ENCODE peak calls at places on chromosomes 4 and X, in seven cellular contexts. One of them, this sample, is unnamed.

GRCh38 chr4:174217273-174218126 is 66.0 kb downstream of the FBXO8 start:
- DNase-seq in activated gamma-delta T cell treated with anti-CD3 and anti-CD28 coated beads, Interleukin-2, amount 50 U/mL, for 16 hours: no peak
- DNase-seq in renal cortical epithelial cell: no peak
- DNase-seq in occipital lobe: no peak
- DNase-seq in OCI-LY7: no peak
- DNase-seq in SW480: no peak
- DNase-seq in left colon: no peak
- DNase-seq in this sample: peak

GRCh38 chr4:182478475-182478874 is 235.3 kb downstream of the TENM3 start:
- DNase-seq in activated gamma-delta T cell treated with anti-CD3 and anti-CD28 coated beads, Interleukin-2, amount 50 U/mL, for 16 hours: no peak
- DNase-seq in OCI-LY7: peak
- DNase-seq in occipital lobe: no peak
- DNase-seq in left colon: no peak
- DNase-seq in SW480: peak
- DNase-seq in renal cortical epithelial cell: peak
- DNase-seq in this sample: no peak

GRCh38 chrX:151680805-151681204 is 14.5 kb upstream of the PRRG3 start:
- DNase-seq in OCI-LY7: peak
- DNase-seq in SW480: peak
- DNase-seq in activated gamma-delta T cell treated with anti-CD3 and anti-CD28 coated beads, Interleukin-2, amount 50 U/mL, for 16 hours: peak
- DNase-seq in left colon: no peak
- DNase-seq in renal cortical epithelial cell: peak
- DNase-seq in occipital lobe: no peak
- DNase-seq in this sample: no peak

GRCh38 chr4:187077749-187078148 is 354.1 kb upstream of the FAT1 start:
- DNase-seq in OCI-LY7: no peak
- DNase-seq in activated gamma-delta T cell treated with anti-CD3 and anti-CD28 coated beads, Interleukin-2, amount 50 U/mL, for 16 hours: no peak
- DNase-seq in renal cortical epithelial cell: no peak
- DNase-seq in occipital lobe: no peak
- DNase-seq in SW480: no peak
- DNase-seq in left colon: no peak
- DNase-seq in this sample: no peak

GRCh38 chr4:127479031-127479622 is 153.6 kb upstream of the INTU start:
- DNase-seq in activated gamma-delta T cell treated with anti-CD3 and anti-CD28 coated beads, Interleukin-2, amount 50 U/mL, for 16 hours: no peak
- DNase-seq in OCI-LY7: peak
- DNase-seq in occipital lobe: no peak
- DNase-seq in renal cortical epithelial cell: peak
- DNase-seq in SW480: no peak
- DNase-seq in left colon: no peak
- DNase-seq in this sample: no peak

GRCh38 chr4:76779740-76780459 is 118.0 kb downstream of the SOWAHB start:
- DNase-seq in renal cortical epithelial cell: peak
- DNase-seq in OCI-LY7: no peak
- DNase-seq in SW480: no peak
- DNase-seq in left colon: no peak
- DNase-seq in activated gamma-delta T cell treated with anti-CD3 and anti-CD28 coated beads, Interleukin-2, amount 50 U/mL, for 16 hours: no peak
- DNase-seq in occipital lobe: no peak
- DNase-seq in this sample: no peak

GRCh38 chr4:147461161-147461560 is 19.7 kb upstream of the EDNRA start:
- DNase-seq in SW480: no peak
- DNase-seq in occipital lobe: no peak
- DNase-seq in OCI-LY7: no peak
- DNase-seq in activated gamma-delta T cell treated with anti-CD3 and anti-CD28 coated beads, Interleukin-2, amount 50 U/mL, for 16 hours: no peak
- DNase-seq in left colon: no peak
- DNase-seq in renal cortical epithelial cell: no peak
- DNase-seq in this sample: no peak

GRCh38 chr4:40323866-40324265 is 11.3 kb upstream of the CHRNA9 start:
- DNase-seq in left colon: no peak
- DNase-seq in SW480: no peak
- DNase-seq in occipital lobe: no peak
- DNase-seq in OCI-LY7: no peak
- DNase-seq in activated gamma-delta T cell treated with anti-CD3 and anti-CD28 coated beads, Interleukin-2, amount 50 U/mL, for 16 hours: no peak
- DNase-seq in renal cortical epithelial cell: no peak
- DNase-seq in this sample: no peak

GRCh38 chr4:164446516-164446915 is 307.4 kb upstream of the SMIM31 start:
- DNase-seq in SW480: no peak
- DNase-seq in activated gamma-delta T cell treated with anti-CD3 and anti-CD28 coated beads, Interleukin-2, amount 50 U/mL, for 16 hours: no peak
- DNase-seq in OCI-LY7: no peak
- DNase-seq in occipital lobe: no peak
- DNase-seq in renal cortical epithelial cell: peak
- DNase-seq in left colon: no peak
- DNase-seq in this sample: no peak

GRCh38 chr4:1563768-1564485 is 120.2 kb downstream of the FAM53A start:
- DNase-seq in SW480: no peak
- DNase-seq in occipital lobe: no peak
- DNase-seq in left colon: no peak
- DNase-seq in renal cortical epithelial cell: no peak
- DNase-seq in OCI-LY7: no peak
- DNase-seq in activated gamma-delta T cell treated with anti-CD3 and anti-CD28 coated beads, Interleukin-2, amount 50 U/mL, for 16 hours: no peak
- DNase-seq in this sample: peak

GRCh38 chrX:12978205-12979010 is 3.5 kb downstream of the TMSB4X start:
- DNase-seq in occipital lobe: peak
- DNase-seq in renal cortical epithelial cell: peak
- DNase-seq in activated gamma-delta T cell treated with anti-CD3 and anti-CD28 coated beads, Interleukin-2, amount 50 U/mL, for 16 hours: peak
- DNase-seq in SW480: peak
- DNase-seq in left colon: peak
- DNase-seq in OCI-LY7: peak
- DNase-seq in this sample: peak

GRCh38 chrX:150664290-150664689 is 28.9 kb upstream of the MTMR1 start:
- DNase-seq in left colon: no peak
- DNase-seq in OCI-LY7: no peak
- DNase-seq in renal cortical epithelial cell: peak
- DNase-seq in SW480: no peak
- DNase-seq in occipital lobe: no peak
- DNase-seq in activated gamma-delta T cell treated with anti-CD3 and anti-CD28 coated beads, Interleukin-2, amount 50 U/mL, for 16 hours: no peak
- DNase-seq in this sample: peak

GRCh38 chr4:4694296-4694772 is 152.5 kb upstream of the STX18 start:
- DNase-seq in renal cortical epithelial cell: peak
- DNase-seq in SW480: peak
- DNase-seq in OCI-LY7: no peak
- DNase-seq in left colon: no peak
- DNase-seq in occipital lobe: no peak
- DNase-seq in activated gamma-delta T cell treated with anti-CD3 and anti-CD28 coated beads, Interleukin-2, amount 50 U/mL, for 16 hours: no peak
- DNase-seq in this sample: peak

GRCh38 chr4:25650271-25650670 is 5.4 kb upstream of the SLC34A2 start:
- DNase-seq in OCI-LY7: no peak
- DNase-seq in activated gamma-delta T cell treated with anti-CD3 and anti-CD28 coated beads, Interleukin-2, amount 50 U/mL, for 16 hours: no peak
- DNase-seq in SW480: no peak
- DNase-seq in left colon: no peak
- DNase-seq in occipital lobe: no peak
- DNase-seq in renal cortical epithelial cell: no peak
- DNase-seq in this sample: peak

GRCh38 chr4:2923141-2923551 is 40.1 kb downstream of the NOP14 start:
- DNase-seq in occipital lobe: no peak
- DNase-seq in SW480: no peak
- DNase-seq in renal cortical epithelial cell: peak
- DNase-seq in OCI-LY7: no peak
- DNase-seq in activated gamma-delta T cell treated with anti-CD3 and anti-CD28 coated beads, Interleukin-2, amount 50 U/mL, for 16 hours: no peak
- DNase-seq in left colon: no peak
- DNase-seq in this sample: peak

GRCh38 chrX:137926090-137926489 is 360.2 kb downstream of the ZIC3 start:
- DNase-seq in activated gamma-delta T cell treated with anti-CD3 and anti-CD28 coated beads, Interleukin-2, amount 50 U/mL, for 16 hours: no peak
- DNase-seq in occipital lobe: no peak
- DNase-seq in SW480: peak
- DNase-seq in left colon: no peak
- DNase-seq in OCI-LY7: peak
- DNase-seq in renal cortical epithelial cell: no peak
- DNase-seq in this sample: no peak

GRCh38 chrX:150051096-150051495 is 112.8 kb upstream of the EOLA2 start:
- DNase-seq in renal cortical epithelial cell: peak
- DNase-seq in left colon: no peak
- DNase-seq in OCI-LY7: no peak
- DNase-seq in SW480: no peak
- DNase-seq in occipital lobe: no peak
- DNase-seq in activated gamma-delta T cell treated with anti-CD3 and anti-CD28 coated beads, Interleukin-2, amount 50 U/mL, for 16 hours: no peak
- DNase-seq in this sample: no peak

GRCh38 chr4:7005571-7005970 is 37.6 kb upstream of the TADA2B start:
- DNase-seq in left colon: no peak
- DNase-seq in occipital lobe: no peak
- DNase-seq in SW480: no peak
- DNase-seq in OCI-LY7: no peak
- DNase-seq in activated gamma-delta T cell treated with anti-CD3 and anti-CD28 coated beads, Interleukin-2, amount 50 U/mL, for 16 hours: no peak
- DNase-seq in renal cortical epithelial cell: no peak
- DNase-seq in this sample: peak

GRCh38 chrX:32530802-32531403 is 680.4 kb downstream of the DMD start:
- DNase-seq in SW480: peak
- DNase-seq in OCI-LY7: peak
- DNase-seq in occipital lobe: no peak
- DNase-seq in left colon: no peak
- DNase-seq in activated gamma-delta T cell treated with anti-CD3 and anti-CD28 coated beads, Interleukin-2, amount 50 U/mL, for 16 hours: no peak
- DNase-seq in renal cortical epithelial cell: peak
- DNase-seq in this sample: no peak

GRCh38 chr4:184383497-184384055 is 90.8 kb downstream of the IRF2 start:
- DNase-seq in left colon: no peak
- DNase-seq in SW480: peak
- DNase-seq in activated gamma-delta T cell treated with anti-CD3 and anti-CD28 coated beads, Interleukin-2, amount 50 U/mL, for 16 hours: no peak
- DNase-seq in OCI-LY7: no peak
- DNase-seq in occipital lobe: peak
- DNase-seq in renal cortical epithelial cell: peak
- DNase-seq in this sample: no peak

GRCh38 chrX:19848110-19848509 is 39.3 kb downstream of the SH3KBP1 start:
- DNase-seq in renal cortical epithelial cell: no peak
- DNase-seq in left colon: no peak
- DNase-seq in OCI-LY7: no peak
- DNase-seq in SW480: no peak
- DNase-seq in occipital lobe: no peak
- DNase-seq in activated gamma-delta T cell treated with anti-CD3 and anti-CD28 coated beads, Interleukin-2, amount 50 U/mL, for 16 hours: no peak
- DNase-seq in this sample: no peak

GRCh38 chrX:2883770-2884169 is 45.4 kb downstream of the ARSD start:
- DNase-seq in renal cortical epithelial cell: no peak
- DNase-seq in OCI-LY7: no peak
- DNase-seq in occipital lobe: no peak
- DNase-seq in SW480: no peak
- DNase-seq in left colon: no peak
- DNase-seq in activated gamma-delta T cell treated with anti-CD3 and anti-CD28 coated beads, Interleukin-2, amount 50 U/mL, for 16 hours: no peak
- DNase-seq in this sample: no peak

GRCh38 chr4:1517592-1518411 is 111.6 kb upstream of the NKX1-1 start:
- DNase-seq in occipital lobe: no peak
- DNase-seq in OCI-LY7: no peak
- DNase-seq in SW480: no peak
- DNase-seq in renal cortical epithelial cell: no peak
- DNase-seq in left colon: no peak
- DNase-seq in activated gamma-delta T cell treated with anti-CD3 and anti-CD28 coated beads, Interleukin-2, amount 50 U/mL, for 16 hours: no peak
- DNase-seq in this sample: peak

GRCh38 chr4:138513535-138513934 is 271.4 kb upstream of the SLC7A11 start:
- DNase-seq in OCI-LY7: no peak
- DNase-seq in SW480: no peak
- DNase-seq in renal cortical epithelial cell: no peak
- DNase-seq in left colon: no peak
- DNase-seq in activated gamma-delta T cell treated with anti-CD3 and anti-CD28 coated beads, Interleukin-2, amount 50 U/mL, for 16 hours: no peak
- DNase-seq in occipital lobe: no peak
- DNase-seq in this sample: no peak

GRCh38 chr4:15238720-15239119 is 189.1 kb upstream of the C1QTNF7 start:
- DNase-seq in SW480: peak
- DNase-seq in activated gamma-delta T cell treated with anti-CD3 and anti-CD28 coated beads, Interleukin-2, amount 50 U/mL, for 16 hours: no peak
- DNase-seq in occipital lobe: peak
- DNase-seq in OCI-LY7: peak
- DNase-seq in left colon: no peak
- DNase-seq in renal cortical epithelial cell: peak
- DNase-seq in this sample: no peak

GRCh38 chr4:98765771-98766170 is 107.4 kb upstream of the TSPAN5 start:
- DNase-seq in OCI-LY7: no peak
- DNase-seq in activated gamma-delta T cell treated with anti-CD3 and anti-CD28 coated beads, Interleukin-2, amount 50 U/mL, for 16 hours: no peak
- DNase-seq in occipital lobe: no peak
- DNase-seq in left colon: no peak
- DNase-seq in SW480: no peak
- DNase-seq in renal cortical epithelial cell: no peak
- DNase-seq in this sample: no peak

GRCh38 chrX:25427873-25428555 is 412.2 kb upstream of the ARX start:
- DNase-seq in activated gamma-delta T cell treated with anti-CD3 and anti-CD28 coated beads, Interleukin-2, amount 50 U/mL, for 16 hours: no peak
- DNase-seq in OCI-LY7: no peak
- DNase-seq in SW480: no peak
- DNase-seq in left colon: no peak
- DNase-seq in renal cortical epithelial cell: no peak
- DNase-seq in occipital lobe: no peak
- DNase-seq in this sample: no peak

GRCh38 chrX:56978172-56978571 is 17.2 kb downstream of the SPIN3 start:
- DNase-seq in left colon: no peak
- DNase-seq in renal cortical epithelial cell: peak
- DNase-seq in OCI-LY7: peak
- DNase-seq in activated gamma-delta T cell treated with anti-CD3 and anti-CD28 coated beads, Interleukin-2, amount 50 U/mL, for 16 hours: peak
- DNase-seq in SW480: peak
- DNase-seq in occipital lobe: no peak
- DNase-seq in this sample: no peak